ENCODE peak calls at places on chromosomes 13 and 19, in ten cellular contexts. One of them, this sample, is unnamed.

GRCh38 chr19:3479177-3479818 is 1.0 kb downstream of the SMIM24 start:
- DNase-seq in amygdala: no peak
- DNase-seq in activated naive CD8-positive, alpha-beta T cell treated with anti-CD3 and anti-CD28 coated beads, Interleukin-2, amount 50 U/mL, for 24 hours: peak; percentile 59
- DNase-seq in NCI-H460: no peak
- DNase-seq in mesothelial cell of epicardium: no peak
- DNase-seq in thoracic aorta: no peak
- DNase-seq in lower leg skin: no peak
- DNase-seq in fibroblast of pulmonary artery: no peak
- DNase-seq in transverse colon: peak; percentile 37
- DNase-seq in suprapubic skin: peak; percentile 63
- DNase-seq in this sample: no peak

GRCh38 chr19:31070126-31070525 is 279.1 kb downstream of the TSHZ3 start:
- DNase-seq in amygdala: no peak
- DNase-seq in activated naive CD8-positive, alpha-beta T cell treated with anti-CD3 and anti-CD28 coated beads, Interleukin-2, amount 50 U/mL, for 24 hours: no peak
- DNase-seq in NCI-H460: no peak
- DNase-seq in mesothelial cell of epicardium: no peak
- DNase-seq in thoracic aorta: no peak
- DNase-seq in lower leg skin: no peak
- DNase-seq in fibroblast of pulmonary artery: no peak
- DNase-seq in transverse colon: no peak
- DNase-seq in suprapubic skin: no peak
- DNase-seq in this sample: no peak

GRCh38 chr19:14517840-14518505 is at the start of gene DNAJB1:
- DNase-seq in amygdala: peak; percentile 90
- DNase-seq in activated naive CD8-positive, alpha-beta T cell treated with anti-CD3 and anti-CD28 coated beads, Interleukin-2, amount 50 U/mL, for 24 hours: peak; percentile 76
- DNase-seq in NCI-H460: no peak
- DNase-seq in mesothelial cell of epicardium: peak; percentile 48
- DNase-seq in thoracic aorta: no peak
- DNase-seq in lower leg skin: no peak
- DNase-seq in fibroblast of pulmonary artery: peak; percentile 74
- DNase-seq in transverse colon: peak; percentile 88
- DNase-seq in suprapubic skin: peak; percentile 85
- DNase-seq in this sample: peak; percentile 93

GRCh38 chr13:93614776-93615175 is 388.2 kb downstream of the GPC6 start:
- DNase-seq in amygdala: no peak
- DNase-seq in activated naive CD8-positive, alpha-beta T cell treated with anti-CD3 and anti-CD28 coated beads, Interleukin-2, amount 50 U/mL, for 24 hours: no peak
- DNase-seq in NCI-H460: no peak
- DNase-seq in mesothelial cell of epicardium: no peak
- DNase-seq in thoracic aorta: no peak
- DNase-seq in lower leg skin: no peak
- DNase-seq in fibroblast of pulmonary artery: no peak
- DNase-seq in transverse colon: no peak
- DNase-seq in suprapubic skin: no peak
- DNase-seq in this sample: no peak

GRCh38 chr19:50520822-50521465 is 7.2 kb upstream of the ASPDH start:
- DNase-seq in amygdala: no peak
- DNase-seq in activated naive CD8-positive, alpha-beta T cell treated with anti-CD3 and anti-CD28 coated beads, Interleukin-2, amount 50 U/mL, for 24 hours: no peak
- DNase-seq in NCI-H460: no peak
- DNase-seq in mesothelial cell of epicardium: no peak
- DNase-seq in thoracic aorta: no peak
- DNase-seq in lower leg skin: no peak
- DNase-seq in fibroblast of pulmonary artery: no peak
- DNase-seq in transverse colon: no peak
- DNase-seq in suprapubic skin: no peak
- DNase-seq in this sample: no peak

GRCh38 chr19:12293771-12294307 is 844 bp downstream of the ZNF44 start:
- DNase-seq in amygdala: peak; percentile 13
- DNase-seq in activated naive CD8-positive, alpha-beta T cell treated with anti-CD3 and anti-CD28 coated beads, Interleukin-2, amount 50 U/mL, for 24 hours: peak; percentile 65
- DNase-seq in NCI-H460: no peak
- DNase-seq in mesothelial cell of epicardium: peak; percentile 42
- DNase-seq in thoracic aorta: no peak
- DNase-seq in lower leg skin: peak; percentile 55
- DNase-seq in fibroblast of pulmonary artery: peak; percentile 60
- DNase-seq in transverse colon: peak; percentile 92
- DNase-seq in suprapubic skin: peak; percentile 82
- DNase-seq in this sample: peak; percentile 93

GRCh38 chr13:113096052-113096744 is 9.4 kb upstream of the F7 start:
- DNase-seq in amygdala: no peak
- DNase-seq in activated naive CD8-positive, alpha-beta T cell treated with anti-CD3 and anti-CD28 coated beads, Interleukin-2, amount 50 U/mL, for 24 hours: no peak
- DNase-seq in NCI-H460: no peak
- DNase-seq in mesothelial cell of epicardium: no peak
- DNase-seq in thoracic aorta: no peak
- DNase-seq in lower leg skin: no peak
- DNase-seq in fibroblast of pulmonary artery: no peak
- DNase-seq in transverse colon: no peak
- DNase-seq in suprapubic skin: no peak
- DNase-seq in this sample: no peak

GRCh38 chr13:48723168-48723567 is 69.4 kb downstream of the CYSLTR2 start:
- DNase-seq in amygdala: no peak
- DNase-seq in activated naive CD8-positive, alpha-beta T cell treated with anti-CD3 and anti-CD28 coated beads, Interleukin-2, amount 50 U/mL, for 24 hours: no peak
- DNase-seq in NCI-H460: no peak
- DNase-seq in mesothelial cell of epicardium: no peak
- DNase-seq in thoracic aorta: no peak
- DNase-seq in lower leg skin: no peak
- DNase-seq in fibroblast of pulmonary artery: no peak
- DNase-seq in transverse colon: no peak
- DNase-seq in suprapubic skin: no peak
- DNase-seq in this sample: no peak

GRCh38 chr19:27793128-27793643 is 1419.8 kb downstream of the UQCRFS1 start:
- DNase-seq in amygdala: no peak
- DNase-seq in activated naive CD8-positive, alpha-beta T cell treated with anti-CD3 and anti-CD28 coated beads, Interleukin-2, amount 50 U/mL, for 24 hours: peak; percentile 75
- DNase-seq in NCI-H460: peak; percentile 87
- DNase-seq in mesothelial cell of epicardium: no peak
- DNase-seq in thoracic aorta: peak; percentile 39
- DNase-seq in lower leg skin: peak; percentile 75
- DNase-seq in fibroblast of pulmonary artery: peak; percentile 67
- DNase-seq in transverse colon: peak; percentile 88
- DNase-seq in suprapubic skin: peak; percentile 75
- DNase-seq in this sample: no peak

GRCh38 chr13:95707442-95708389 is 30.8 kb downstream of the DNAJC3 start:
- DNase-seq in amygdala: no peak
- DNase-seq in activated naive CD8-positive, alpha-beta T cell treated with anti-CD3 and anti-CD28 coated beads, Interleukin-2, amount 50 U/mL, for 24 hours: no peak
- DNase-seq in NCI-H460: no peak
- DNase-seq in mesothelial cell of epicardium: no peak
- DNase-seq in thoracic aorta: no peak
- DNase-seq in lower leg skin: no peak
- DNase-seq in fibroblast of pulmonary artery: no peak
- DNase-seq in transverse colon: no peak
- DNase-seq in suprapubic skin: no peak
- DNase-seq in this sample: no peak

GRCh38 chr13:44300895-44301638 is 72.6 kb upstream of the SERP2 start:
- DNase-seq in amygdala: no peak
- DNase-seq in activated naive CD8-positive, alpha-beta T cell treated with anti-CD3 and anti-CD28 coated beads, Interleukin-2, amount 50 U/mL, for 24 hours: no peak
- DNase-seq in NCI-H460: peak; percentile 82
- DNase-seq in mesothelial cell of epicardium: no peak
- DNase-seq in thoracic aorta: no peak
- DNase-seq in lower leg skin: no peak
- DNase-seq in fibroblast of pulmonary artery: peak; percentile 88
- DNase-seq in transverse colon: no peak
- DNase-seq in suprapubic skin: no peak
- DNase-seq in this sample: no peak

This sample was measured in mesenteric fat pad.